ENCODE peak calls at places on chromosomes 6 and 20, in nine cellular contexts. Z, H, E, K, I, G, Q, J and P are unnamed samples.

GRCh38 chr20:14896569-14896968 is 559.2 kb upstream of the FLRT3 start:
- DNase-seq in H (no peak), G (no peak), Q (no peak), J (no peak), E (no peak), I (no peak), Z (no peak), K (no peak), P (no peak)

GRCh38 chr20:64139200-64140081 is 24.8 kb upstream of the MYT1 start:
- DNase-seq in I (no peak), E (no peak), Q (no peak), Z (no peak), H (no peak), J (no peak), G (no peak), K (no peak), P (no peak)

GRCh38 chr6:68652117-68652536 is 17.0 kb downstream of the ADGRB3 start:
- DNase-seq in Q (peak), I (no peak), H (no peak), E (no peak), Z (no peak), J (no peak), G (no peak), K (no peak), P (no peak)

GRCh38 chr6:501891-502601 is 110.5 kb downstream of the IRF4 start:
- DNase-seq in G (no peak), I (no peak), Z (no peak), J (no peak), Q (peak), K (no peak), E (no peak), H (no peak), P (no peak)

GRCh38 chr6:43924222-43924702 is 154.3 kb downstream of the VEGFA start:
- DNase-seq in Z (no peak), G (peak), J (no peak), H (peak), E (no peak), K (no peak), I (peak), Q (peak), P (peak)

GRCh38 chr6:88704980-88705379 is 258.4 kb downstream of the RNGTT start:
- DNase-seq in K (no peak), I (no peak), Z (no peak), H (no peak), J (no peak), Q (no peak), G (peak), E (no peak), P (peak)

GRCh38 chr6:39085129-39085528 is 29.9 kb downstream of the SAYSD1 start:
- DNase-seq in K (peak), E (no peak), Z (no peak), Q (no peak), J (no peak), G (no peak), H (no peak), I (no peak), P (no peak)

GRCh38 chr20:25178563-25179438 is 16.7 kb upstream of the ENTPD6 start:
- DNase-seq in I (peak), K (peak), Z (peak), J (peak), G (peak), E (no peak), Q (no peak), H (peak), P (peak)

GRCh38 chr6:107264357-107264831 is 149.1 kb upstream of the BEND3 start:
- DNase-seq in H (peak), I (no peak), J (no peak), G (peak), Q (no peak), Z (no peak), K (no peak), E (no peak), P (peak)

GRCh38 chr6:135506270-135506997 is 8.9 kb upstream of the AHI1 start:
- DNase-seq in J (peak), E (peak), I (no peak), Q (no peak), K (no peak), G (peak), Z (no peak), H (peak), P (peak)

GRCh38 chr6:56570434-56571359 is 72.0 kb downstream of the DST start:
- DNase-seq in J (peak), H (peak), I (no peak), Q (no peak), E (no peak), G (peak), Z (no peak), K (no peak), P (peak)

GRCh38 chr6:79864001-79864400 is 83.4 kb downstream of the ELOVL4 start:
- DNase-seq in Z (no peak), G (no peak), K (no peak), Q (no peak), H (no peak), I (no peak), E (peak), J (peak), P (no peak)